ENCODE peak calls at places on chromosomes 2 and 18, in four cellular contexts. One of them, this sample, is unnamed.

GRCh38 chr2:218368621-218369153 is 12.0 kb downstream of the CATIP start:
- DNase-seq in mucosa of descending colon: no peak
- DNase-seq in uterus: peak
- DNase-seq in GM06990: no peak
- DNase-seq in this sample: peak

GRCh38 chr2:235968616-235969324 is 199.4 kb downstream of the GBX2 start:
- DNase-seq in mucosa of descending colon: no peak
- DNase-seq in uterus: no peak
- DNase-seq in GM06990: no peak
- DNase-seq in this sample: no peak

GRCh38 chr18:49764032-49764431 is 49.3 kb downstream of the ACAA2 start:
- DNase-seq in mucosa of descending colon: no peak
- DNase-seq in uterus: no peak
- DNase-seq in GM06990: no peak
- DNase-seq in this sample: no peak

GRCh38 chr2:231482806-231483391 is 18.6 kb upstream of the NCL start:
- DNase-seq in mucosa of descending colon: peak
- DNase-seq in uterus: peak
- DNase-seq in GM06990: peak
- DNase-seq in this sample: peak

GRCh38 chr2:176484838-176485237 is 215.6 kb downstream of the MTX2 start:
- DNase-seq in mucosa of descending colon: no peak
- DNase-seq in uterus: no peak
- DNase-seq in GM06990: no peak
- DNase-seq in this sample: no peak

GRCh38 chr2:86775323-86775722 is 15.4 kb downstream of the CD8A start:
- DNase-seq in mucosa of descending colon: no peak
- DNase-seq in uterus: no peak
- DNase-seq in GM06990: no peak
- DNase-seq in this sample: no peak

GRCh38 chr2:168517801-168518200 is 61.7 kb downstream of the CERS6 start:
- DNase-seq in mucosa of descending colon: no peak
- DNase-seq in uterus: no peak
- DNase-seq in GM06990: no peak
- DNase-seq in this sample: no peak

GRCh38 chr2:107107351-107107750 is 221.4 kb upstream of the ST6GAL2 start:
- DNase-seq in mucosa of descending colon: no peak
- DNase-seq in uterus: no peak
- DNase-seq in GM06990: no peak
- DNase-seq in this sample: no peak

GRCh38 chr18:31513189-31513907 is 15.4 kb downstream of the DSG2 start:
- DNase-seq in mucosa of descending colon: no peak
- DNase-seq in uterus: no peak
- DNase-seq in GM06990: no peak
- DNase-seq in this sample: no peak

GRCh38 chr2:10554961-10555809 is 107.1 kb upstream of the ODC1 start:
- DNase-seq in mucosa of descending colon: no peak
- DNase-seq in uterus: no peak
- DNase-seq in GM06990: no peak
- DNase-seq in this sample: no peak

GRCh38 chr2:198712485-198712884 is 745.3 kb downstream of the SATB2 start:
- DNase-seq in mucosa of descending colon: no peak
- DNase-seq in uterus: no peak
- DNase-seq in GM06990: no peak
- DNase-seq in this sample: no peak

GRCh38 chr2:225462945-225463344 is 63.4 kb downstream of the NYAP2 start:
- DNase-seq in mucosa of descending colon: no peak
- DNase-seq in uterus: no peak
- DNase-seq in GM06990: no peak
- DNase-seq in this sample: no peak

GRCh38 chr2:31071741-31072140 is 66.5 kb downstream of the GALNT14 start:
- DNase-seq in mucosa of descending colon: no peak
- DNase-seq in uterus: no peak
- DNase-seq in GM06990: no peak
- DNase-seq in this sample: peak

GRCh38 chr2:19866741-19867140 is 35.0 kb downstream of the TTC32 start:
- DNase-seq in mucosa of descending colon: no peak
- DNase-seq in uterus: no peak
- DNase-seq in GM06990: no peak
- DNase-seq in this sample: no peak

GRCh38 chr2:96642564-96643350 is at the start of gene FER1L5:
- DNase-seq in mucosa of descending colon: no peak
- DNase-seq in uterus: peak
- DNase-seq in GM06990: no peak
- DNase-seq in this sample: no peak

GRCh38 chr2:207316484-207316883 is 150.7 kb upstream of the KLF7 start:
- DNase-seq in mucosa of descending colon: no peak
- DNase-seq in uterus: no peak
- DNase-seq in GM06990: no peak
- DNase-seq in this sample: no peak

GRCh38 chr2:81283081-81283480 is 978.5 kb upstream of the LRRTM1 start:
- DNase-seq in mucosa of descending colon: no peak
- DNase-seq in uterus: no peak
- DNase-seq in GM06990: no peak
- DNase-seq in this sample: no peak

GRCh38 chr2:239204143-239204875 is 196.5 kb downstream of the HDAC4 start:
- DNase-seq in mucosa of descending colon: no peak
- DNase-seq in uterus: no peak
- DNase-seq in GM06990: no peak
- DNase-seq in this sample: no peak

GRCh38 chr18:79576686-79577351 is 102.8 kb upstream of the CTDP1 start:
- DNase-seq in mucosa of descending colon: no peak
- DNase-seq in uterus: peak
- DNase-seq in GM06990: no peak
- DNase-seq in this sample: no peak

GRCh38 chr2:96503637-96504243 is 1.4 kb downstream of the NEURL3 start:
- DNase-seq in mucosa of descending colon: no peak
- DNase-seq in uterus: no peak
- DNase-seq in GM06990: no peak
- DNase-seq in this sample: peak

GRCh38 chr2:170739507-170740046 is 24.4 kb downstream of the SP5 start:
- DNase-seq in mucosa of descending colon: no peak
- DNase-seq in uterus: no peak
- DNase-seq in GM06990: no peak
- DNase-seq in this sample: no peak

GRCh38 chr2:196244516-196244915 is 73.1 kb upstream of the STK17B start:
- DNase-seq in mucosa of descending colon: no peak
- DNase-seq in uterus: no peak
- DNase-seq in GM06990: no peak
- DNase-seq in this sample: no peak

GRCh38 chr2:238238766-238239551 is 879 bp downstream of the HES6 start:
- DNase-seq in mucosa of descending colon: peak
- DNase-seq in uterus: no peak
- DNase-seq in GM06990: no peak
- DNase-seq in this sample: no peak

GRCh38 chr18:6732952-6733351 is 3.4 kb downstream of the ARHGAP28 start:
- DNase-seq in mucosa of descending colon: no peak
- DNase-seq in uterus: no peak
- DNase-seq in GM06990: no peak
- DNase-seq in this sample: no peak

GRCh38 chr2:65256088-65256487 is 28.5 kb downstream of the ACTR2 start:
- DNase-seq in mucosa of descending colon: no peak
- DNase-seq in uterus: no peak
- DNase-seq in GM06990: no peak
- DNase-seq in this sample: no peak

GRCh38 chr18:42338683-42339082 is 383.6 kb downstream of the PIK3C3 start:
- DNase-seq in mucosa of descending colon: no peak
- DNase-seq in uterus: no peak
- DNase-seq in GM06990: no peak
- DNase-seq in this sample: no peak

GRCh38 chr2:217723078-217723477 is 279.7 kb downstream of the TNS1 start:
- DNase-seq in mucosa of descending colon: no peak
- DNase-seq in uterus: no peak
- DNase-seq in GM06990: no peak
- DNase-seq in this sample: no peak

GRCh38 chr2:51003345-51004192 is 28.4 kb downstream of the NRXN1 start:
- DNase-seq in mucosa of descending colon: no peak
- DNase-seq in uterus: no peak
- DNase-seq in GM06990: no peak
- DNase-seq in this sample: no peak

GRCh38 chr2:210199186-210199765 is 26.0 kb downstream of the ACADL start:
- DNase-seq in mucosa of descending colon: no peak
- DNase-seq in uterus: no peak
- DNase-seq in GM06990: no peak
- DNase-seq in this sample: peak

GRCh38 chr2:67340118-67341011 is 56.8 kb upstream of the ETAA1 start:
- DNase-seq in mucosa of descending colon: no peak
- DNase-seq in uterus: no peak
- DNase-seq in GM06990: no peak
- DNase-seq in this sample: no peak

GRCh38 chr2:3296182-3296972 is 81.2 kb downstream of the EIPR1 start:
- DNase-seq in mucosa of descending colon: no peak
- DNase-seq in uterus: no peak
- DNase-seq in GM06990: no peak
- DNase-seq in this sample: no peak

GRCh38 chr2:146734042-146734715 is 1110.7 kb upstream of the ACVR2A start:
- DNase-seq in mucosa of descending colon: no peak
- DNase-seq in uterus: no peak
- DNase-seq in GM06990: peak
- DNase-seq in this sample: peak

GRCh38 chr2:25398534-25398933 is 56.8 kb upstream of the DNMT3A start:
- DNase-seq in mucosa of descending colon: no peak
- DNase-seq in uterus: no peak
- DNase-seq in GM06990: no peak
- DNase-seq in this sample: no peak

GRCh38 chr2:201432551-201433388 is 18.5 kb downstream of the TRAK2 start:
- DNase-seq in mucosa of descending colon: no peak
- DNase-seq in uterus: peak
- DNase-seq in GM06990: no peak
- DNase-seq in this sample: no peak

GRCh38 chr2:47725808-47726207 is 57.1 kb upstream of the MSH6 start:
- DNase-seq in mucosa of descending colon: no peak
- DNase-seq in uterus: no peak
- DNase-seq in GM06990: no peak
- DNase-seq in this sample: no peak

DNA sequence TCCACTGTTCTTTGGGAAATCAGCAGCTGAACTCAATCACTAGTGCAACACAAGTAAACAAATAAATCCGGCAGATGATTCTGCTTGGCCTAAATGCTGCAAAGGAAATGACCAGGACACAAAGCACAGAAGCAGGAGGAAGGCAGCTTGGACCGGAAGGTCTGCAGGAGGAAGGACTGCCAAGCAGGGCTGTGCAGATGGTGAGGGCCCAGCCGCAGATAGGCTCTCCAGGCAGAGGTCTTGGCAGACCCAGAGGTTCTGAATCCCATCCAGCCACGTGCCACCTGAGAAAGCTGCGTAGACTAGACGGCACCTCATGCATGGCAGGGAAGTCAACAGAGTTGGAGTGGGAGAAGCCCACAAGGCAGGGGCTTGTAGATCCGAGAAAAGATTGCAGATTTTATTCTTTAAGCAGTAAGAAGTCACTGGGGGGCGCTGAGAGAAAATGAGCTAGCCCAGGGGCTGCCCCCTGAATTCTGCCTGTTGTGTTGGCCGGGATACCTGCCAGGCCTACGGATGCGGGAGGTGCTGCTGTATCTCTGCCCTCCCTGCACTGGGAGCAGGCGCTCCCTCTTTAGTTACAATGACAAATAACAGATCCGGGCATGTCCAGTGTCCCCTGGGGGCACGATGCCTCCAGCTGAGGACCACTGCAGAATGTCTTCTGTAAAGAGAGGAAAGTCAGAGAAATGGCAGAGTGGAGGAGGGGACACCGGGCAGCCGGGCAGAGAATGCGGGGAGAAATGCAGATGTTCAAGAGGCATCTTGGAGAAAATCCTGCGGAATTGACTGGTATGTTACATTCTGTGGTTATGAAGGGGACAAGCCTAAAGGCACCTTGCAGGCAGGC is 153.5 kb downstream of the PXDN start:
- DNase-seq in mucosa of descending colon: no peak
- DNase-seq in uterus: no peak
- DNase-seq in GM06990: no peak
- DNase-seq in this sample: no peak
- TF ChIP-seq CTCF in mucosa of descending colon: no peak
- TF ChIP-seq CTCF in uterus: no peak
- TF ChIP-seq CTCF in GM06990: no peak
- TF ChIP-seq CTCF in this sample: no peak

GRCh38 chr2:145593991-145594702 is 1074.2 kb upstream of the ZEB2 start:
- DNase-seq in mucosa of descending colon: no peak
- DNase-seq in uterus: no peak
- DNase-seq in GM06990: no peak
- DNase-seq in this sample: no peak
- TF ChIP-seq CTCF in mucosa of descending colon: no peak
- TF ChIP-seq CTCF in uterus: no peak
- TF ChIP-seq CTCF in GM06990: no peak
- TF ChIP-seq CTCF in this sample: no peak

DNA sequence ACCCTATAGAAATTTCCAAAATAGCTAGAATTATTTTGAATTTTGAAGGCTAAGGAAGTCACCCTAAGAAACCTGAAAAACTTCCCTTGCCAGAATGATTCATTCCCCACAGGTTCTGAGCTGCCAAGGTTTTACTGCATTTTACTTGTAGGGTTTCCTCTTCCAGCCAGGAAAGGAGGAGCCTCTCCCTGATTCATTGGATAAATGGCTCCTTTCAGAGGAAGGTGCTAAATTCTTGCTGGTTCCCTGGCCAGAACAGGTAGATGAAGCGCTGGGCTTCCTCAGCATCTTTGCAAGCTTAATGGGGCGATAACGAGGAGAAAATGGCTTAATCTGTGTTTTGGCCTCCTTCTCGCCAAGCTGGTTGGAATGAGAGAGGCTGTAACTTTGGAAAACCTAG is 279.6 kb upstream of the SLC14A2 start:
- DNase-seq in mucosa of descending colon: peak
- DNase-seq in uterus: no peak
- DNase-seq in GM06990: no peak
- DNase-seq in this sample: no peak
- TF ChIP-seq CTCF in mucosa of descending colon: no peak
- TF ChIP-seq CTCF in uterus: no peak
- TF ChIP-seq CTCF in GM06990: no peak
- TF ChIP-seq CTCF in this sample: no peak

DNA sequence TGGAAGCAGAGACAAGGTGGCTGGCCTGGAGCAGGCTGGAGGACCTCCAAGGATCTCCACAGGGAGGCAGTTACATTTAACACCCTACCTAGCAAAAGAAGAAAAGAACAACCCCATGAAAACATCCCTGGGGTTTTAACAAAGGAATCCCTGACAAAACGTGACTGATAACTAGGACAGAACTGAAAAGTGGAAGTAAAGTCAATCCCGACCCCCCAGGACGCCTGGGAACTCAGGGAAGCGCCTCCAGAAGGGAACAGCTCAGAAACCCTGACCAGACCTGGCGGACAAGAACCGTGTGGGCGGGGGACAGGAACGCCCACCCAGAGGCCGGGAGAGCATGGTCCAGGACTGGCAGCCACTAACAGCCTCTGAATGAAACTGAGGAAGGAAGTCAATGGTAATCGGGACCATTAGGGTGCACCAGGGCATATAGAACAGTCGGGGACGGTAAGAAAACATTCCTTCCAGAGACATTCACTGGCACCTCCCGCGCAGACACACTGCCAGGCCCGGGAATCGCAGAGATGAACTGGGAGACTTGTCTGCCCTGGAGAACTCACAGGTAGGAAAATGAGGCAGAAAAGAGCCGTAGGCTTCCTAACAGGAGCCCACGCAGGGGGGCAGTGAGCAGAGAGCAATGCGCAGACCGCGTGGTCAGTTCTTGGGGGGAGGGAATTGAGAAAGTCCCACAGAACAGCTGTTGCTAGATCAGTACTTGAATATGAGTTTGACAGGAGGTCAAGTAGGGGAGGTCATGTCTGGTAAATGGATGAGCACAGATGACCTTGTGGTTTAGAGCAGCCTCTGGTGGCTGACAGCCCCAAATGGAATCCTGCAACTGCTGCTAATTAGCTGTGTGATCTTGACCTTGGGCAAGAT is 1.3 kb upstream of the TBC1D8 start:
- DNase-seq in mucosa of descending colon: peak
- DNase-seq in uterus: peak
- DNase-seq in GM06990: peak
- DNase-seq in this sample: peak
- TF ChIP-seq CTCF in mucosa of descending colon: peak
- TF ChIP-seq CTCF in uterus: peak
- TF ChIP-seq CTCF in GM06990: peak
- TF ChIP-seq CTCF in this sample: peak

This sample was measured in GM13976.